ENCODE peak calls at places on chromosome 17, in seven cellular contexts. G, J, F, V, Z, E and U are unnamed samples.

GRCh38 chr17:75460295-75460694 is 3.9 kb downstream of the TMEM94 start:
- DNase-seq in G (no peak), J (no peak), F (no peak), V (no peak), Z (no peak), E (no peak), U (no peak)

GRCh38 chr17:78391843-78392242 is 13.4 kb downstream of the PGS1 start:
- DNase-seq in G (no peak), J (no peak), F (no peak), V (no peak), Z (no peak), E (no peak), U (no peak)

GRCh38 chr17:297758-298157 is 54.8 kb downstream of the RPH3AL start:
- DNase-seq in G (no peak), J (no peak), F (no peak), V (no peak), Z (no peak), E (peak), U (peak)

GRCh38 chr17:44310612-44311376 is 2.4 kb downstream of the RUNDC3A start:
- DNase-seq in G (no peak), J (no peak), F (no peak), V (no peak), Z (no peak), E (no peak), U (no peak)

GRCh38 chr17:80953471-80954315 is 37.9 kb upstream of the CHMP6 start:
- DNase-seq in G (no peak), J (no peak), F (no peak), V (no peak), Z (no peak), E (peak), U (peak)

GRCh38 chr17:77319211-77320031 is 178.7 kb downstream of the SEC14L1 start:
- DNase-seq in G (peak), J (no peak), F (no peak), V (peak), Z (no peak), E (peak), U (peak)

GRCh38 chr17:19448341-19449268 is 37.6 kb downstream of the RNF112 start:
- DNase-seq in G (peak), J (peak), F (no peak), V (peak), Z (no peak), E (no peak), U (no peak)

GRCh38 chr17:38676706-38677504 is 2.1 kb upstream of the EPOP start:
- DNase-seq in G (peak), J (peak), F (peak), V (peak), Z (peak), E (peak), U (peak)

GRCh38 chr17:42281571-42282096 is 5.4 kb upstream of the STAT5B start:
- DNase-seq in G (no peak), J (no peak), F (peak), V (peak), Z (no peak), E (peak), U (peak)

GRCh38 chr17:55624789-55625433 is 97.8 kb downstream of the TMEM100 start:
- DNase-seq in G (no peak), J (no peak), F (no peak), V (no peak), Z (no peak), E (no peak), U (no peak)

GRCh38 chr17:63929860-63930766 is 2.0 kb downstream of the CD79B start:
- DNase-seq in G (no peak), J (no peak), F (no peak), V (no peak), Z (no peak), E (peak), U (no peak)

GRCh38 chr17:63823659-63824331 is 3.4 kb upstream of the PSMC5 start:
- DNase-seq in G (no peak), J (no peak), F (no peak), V (no peak), Z (no peak), E (no peak), U (no peak)

GRCh38 chr17:29412780-29413565 is 22.8 kb downstream of the TAOK1 start:
- DNase-seq in G (no peak), J (no peak), F (no peak), V (no peak), Z (no peak), E (no peak), U (no peak)